ENCODE peak calls at places on chromosomes 3 and 15, in nine cellular contexts. D is progenitor cell of endocrine pancreas; X is GF-D8; J is pons; F is substantia nigra; B is ovary; R is NCI-H146; A is NCI-H345; W is stimulated activated CD4-positive, alpha-beta T cell treated with anti-CD3 and anti-CD28 coated beads, Interleukin-12 subunit alpha, Interleukin-12 subunit beta, amount 100 ng/mL, for 4 hours. P is an unnamed sample.

GRCh38 chr3:18712713-18713575 is 287.8 kb upstream of the SATB1 start:
- DNase-seq in R (no peak), X (no peak), W (no peak), D (no peak), F (no peak), A (no peak), J (no peak), B (no peak), P (no peak)

GRCh38 chr3:24373198-24373959 is 121.3 kb downstream of the THRB start:
- DNase-seq in X (no peak), W (no peak), A (no peak), R (no peak), J (no peak), B (no peak), D (no peak), F (no peak), P (peak)

GRCh38 chr15:62769604-62770003 is 272.9 kb upstream of the TPM1 start:
- DNase-seq in F (no peak), W (no peak), A (no peak), R (no peak), J (no peak), B (no peak), D (no peak), X (no peak), P (no peak)

GRCh38 chr15:70575251-70576227 is 187.8 kb downstream of the UACA start:
- DNase-seq in D (no peak), R (no peak), X (no peak), A (no peak), W (no peak), B (no peak), J (no peak), F (no peak), P (peak)

GRCh38 chr3:196219194-196219969 is 3.0 kb downstream of the SLC51A start:
- DNase-seq in J (peak), X (peak), D (no peak), A (peak), R (peak), B (peak), F (peak), W (peak), P (peak)

GRCh38 chr3:33456756-33457155 is 16.6 kb upstream of the UBP1 start:
- DNase-seq in X (no peak), W (no peak), F (no peak), J (no peak), B (no peak), A (no peak), D (no peak), R (no peak), P (no peak)

GRCh38 chr3:116005404-116005803 is 382.1 kb downstream of the GAP43 start:
- DNase-seq in X (no peak), F (no peak), W (no peak), J (no peak), A (no peak), B (peak), R (no peak), D (no peak), P (peak)

GRCh38 chr3:186946756-186947375 is 16.5 kb downstream of the ST6GAL1 start:
- DNase-seq in B (no peak), X (no peak), F (no peak), J (no peak), A (peak), D (no peak), W (no peak), R (peak), P (peak)

GRCh38 chr3:101842935-101843330 is 6.4 kb upstream of the NFKBIZ start:
- DNase-seq in B (no peak), R (no peak), W (no peak), F (no peak), X (no peak), A (no peak), D (no peak), J (no peak), P (no peak)

GRCh38 chr3:168736202-168736601 is 640.5 kb upstream of the GOLIM4 start:
- DNase-seq in F (no peak), B (no peak), W (no peak), X (no peak), J (no peak), A (no peak), D (no peak), R (no peak), P (no peak)

GRCh38 chr15:64387562-64388168 is at the start of gene TRIP4:
- DNase-seq in X (peak), A (peak), R (peak), W (peak), J (peak), D (peak), B (peak), F (peak), P (peak)

GRCh38 chr15:35317217-35317616 is 228.7 kb downstream of the DPH6 start:
- DNase-seq in W (no peak), X (no peak), A (no peak), B (no peak), F (no peak), R (no peak), D (no peak), J (no peak), P (no peak)

GRCh38 chr3:174776123-174776522 is 83.0 kb upstream of the NAALADL2 start:
- DNase-seq in W (no peak), X (no peak), B (no peak), F (no peak), R (no peak), J (no peak), A (no peak), D (no peak), P (no peak)

GRCh38 chr15:100788080-100788730 is 91.4 kb upstream of the ALDH1A3 start:
- DNase-seq in X (no peak), D (no peak), F (no peak), A (no peak), R (no peak), B (peak), W (no peak), J (no peak), P (no peak)

GRCh38 chr15:97995881-97996603 is 35.5 kb downstream of the ARRDC4 start:
- DNase-seq in F (no peak), W (no peak), X (peak), D (no peak), B (no peak), J (peak), R (peak), A (no peak), P (peak)

GRCh38 chr3:335250-335649 is 138.7 kb downstream of the CHL1 start:
- DNase-seq in A (no peak), R (peak), D (no peak), B (no peak), F (no peak), X (no peak), J (no peak), W (no peak), P (no peak)

GRCh38 chr3:124557433-124558232 is 172.6 kb upstream of the UMPS start:
- DNase-seq in A (peak), W (no peak), B (no peak), J (no peak), F (no peak), X (no peak), D (no peak), R (no peak), P (peak)

GRCh38 chr3:141112686-141113255 is 61.6 kb downstream of the SPSB4 start:
- DNase-seq in W (no peak), X (no peak), F (no peak), R (no peak), B (no peak), D (no peak), J (no peak), A (no peak), P (peak)

GRCh38 chr15:89326316-89326715 is 8.3 kb downstream of the POLG start:
- DNase-seq in J (no peak), A (no peak), D (no peak), F (no peak), W (no peak), R (no peak), B (no peak), X (no peak), P (no peak)

GRCh38 chr3:177776656-177777055 is 579.4 kb upstream of the TBL1XR1 start:
- DNase-seq in W (no peak), D (no peak), X (no peak), F (no peak), R (peak), A (peak), B (no peak), J (no peak), P (no peak)

GRCh38 chr3:15810702-15811101 is 12.9 kb upstream of the ANKRD28 start:
- DNase-seq in D (no peak), J (no peak), B (no peak), R (no peak), X (no peak), F (no peak), A (no peak), W (no peak), P (no peak)

GRCh38 chr3:7959094-7959493 is 542.5 kb upstream of the LMCD1 start:
- DNase-seq in W (no peak), D (no peak), A (no peak), F (no peak), J (no peak), X (no peak), R (no peak), B (no peak), P (no peak)

GRCh38 chr3:8777978-8778267 is 8.5 kb upstream of the OXTR start:
- DNase-seq in F (no peak), J (no peak), B (no peak), D (no peak), W (no peak), A (no peak), R (no peak), X (no peak), P (no peak)

GRCh38 chr3:55721716-55722484 is 234.8 kb upstream of the WNT5A start:
- DNase-seq in D (no peak), J (no peak), W (no peak), B (peak), F (no peak), A (no peak), X (no peak), R (peak), P (peak)

P was measured in NCI-H69.